ENCODE peak calls at places on chromosomes 2 and 18, in seven cellular contexts. H is breast epithelium; M is sigmoid colon; N is cardiac muscle cell; G is Peyer's patch; Q is adipocyte; K is CD8-positive, alpha-beta T cell. F is an unnamed sample. For H3K36me3, the result is how much of the 10 kb centered on the place peaks cover.

GRCh38 chr2:7427293-7428060 is 510.3 kb downstream of the RNF144A start:
- DNase-seq in H (no peak), M (no peak), N (peak), G (peak), Q (peak), K (no peak), F (no peak)

GRCh38 chr2:127083819-127084503 is 23.0 kb downstream of the BIN1 start:
- DNase-seq in H (peak), M (peak), N (no peak), G (peak), Q (peak), K (no peak), F (peak)

GRCh38 chr2:18677280-18677679 is 87.9 kb upstream of the NT5C1B start:
- DNase-seq in H (no peak), M (no peak), N (no peak), G (no peak), Q (no peak), K (no peak), F (no peak)

GRCh38 chr2:38080346-38080745 is 4.4 kb upstream of the CYP1B1 start:
- DNase-seq in H (no peak), M (no peak), N (no peak), G (no peak), Q (no peak), K (no peak), F (no peak)

GRCh38 chr18:3405713-3406112 is 44.3 kb upstream of the TGIF1 start:
- DNase-seq in H (no peak), M (no peak), N (no peak), G (no peak), Q (no peak), K (no peak), F (no peak)

GRCh38 chr2:11305958-11306357 is 38.5 kb downstream of the ROCK2 start:
- DNase-seq in H (no peak), M (no peak), N (no peak), G (no peak), Q (peak), K (no peak), F (no peak)

GRCh38 chr2:187986392-187987105 is 305.1 kb upstream of the GULP1 start:
- DNase-seq in H (no peak), M (no peak), N (no peak), G (no peak), Q (peak), K (no peak), F (no peak)

GRCh38 chr2:9306910-9307309 is 100.3 kb downstream of the ASAP2 start:
- DNase-seq in H (no peak), M (no peak), N (no peak), G (peak), Q (no peak), K (no peak), F (no peak)

GRCh38 chr18:68244786-68245185 is 470.1 kb downstream of the TMX3 start:
- DNase-seq in H (no peak), M (no peak), N (no peak), G (no peak), Q (peak), K (no peak), F (no peak)

GRCh38 chr18:45793295-45793965 is 32.0 kb upstream of the SIGLEC15 start:
- DNase-seq in H (peak), M (no peak), N (no peak), G (no peak), Q (peak), K (no peak), F (no peak)

GRCh38 chr2:46909771-46910419 is 5.7 kb downstream of the MCFD2 start:
- DNase-seq in H (no peak), M (no peak), N (no peak), G (peak), Q (peak), K (no peak), F (no peak)

GRCh38 chr2:229971298-229971790 is 49.0 kb downstream of the FBXO36 start:
- DNase-seq in H (no peak), M (no peak), N (no peak), G (no peak), Q (no peak), K (no peak), F (no peak)

GRCh38 chr2:58146707-58147106 is 94.4 kb downstream of the FANCL start:
- DNase-seq in H (no peak), M (no peak), N (no peak), G (no peak), Q (peak), K (no peak), F (no peak)

GRCh38 chr2:234512884-234513669 is 16.2 kb upstream of the ARL4C start:
- DNase-seq in H (no peak), M (no peak), N (no peak), G (no peak), Q (no peak), K (no peak), F (no peak)

GRCh38 chr2:36389081-36389480 is 33.5 kb downstream of the CRIM1 start:
- DNase-seq in H (no peak), M (no peak), N (peak), G (no peak), Q (peak), K (no peak), F (no peak)

GRCh38 chr2:222774941-222775340 is 85.9 kb upstream of the ACSL3 start:
- DNase-seq in H (no peak), M (no peak), N (no peak), G (no peak), Q (peak), K (no peak), F (no peak)

GRCh38 chr2:96554293-96555145 is 18.0 kb downstream of the ARID5A start:
- DNase-seq in H (peak), M (peak), N (peak), G (peak), Q (peak), K (peak), F (peak)

GRCh38 chr18:48079885-48080284 is 149.4 kb upstream of the SMAD2 start:
- DNase-seq in H (no peak), M (no peak), N (no peak), G (no peak), Q (no peak), K (no peak), F (no peak)

GRCh38 chr2:65729246-65729645 is 296.8 kb upstream of the SPRED2 start:
- DNase-seq in H (no peak), M (no peak), N (no peak), G (no peak), Q (no peak), K (no peak), F (no peak)

GRCh38 chr2:219002395-219003266 is 9.4 kb upstream of the CRYBA2 start:
- DNase-seq in H (peak), M (no peak), N (peak), G (peak), Q (no peak), K (no peak), F (peak)

GRCh38 chr18:80192653-80193385 is 54.5 kb downstream of the PARD6G start:
- DNase-seq in H (no peak), M (no peak), N (no peak), G (no peak), Q (no peak), K (no peak), F (no peak)

GRCh38 chr18:62717059-62717849 is 1.9 kb downstream of the PHLPP1 start:
- DNase-seq in H (peak), M (no peak), N (peak), G (peak), Q (peak), K (peak), F (no peak)

GRCh38 chr18:71045331-71046065 is 756.7 kb downstream of the SOCS6 start:
- DNase-seq in H (no peak), M (no peak), N (no peak), G (no peak), Q (no peak), K (no peak), F (no peak)

GRCh38 chr18:11873670-11874340 is 22.6 kb downstream of the CHMP1B start:
- DNase-seq in H (no peak), M (no peak), N (no peak), G (peak), Q (no peak), K (no peak), F (no peak)

GRCh38 chr18:54129448-54130134 is 94.9 kb downstream of the MBD2 start:
- DNase-seq in H (no peak), M (no peak), N (no peak), G (no peak), Q (no peak), K (no peak), F (no peak)

GRCh38 chr2:218516614-218517013 is 51.5 kb downstream of the USP37 start:
- DNase-seq in H (no peak), M (no peak), N (no peak), G (no peak), Q (peak), K (no peak), F (no peak)

GRCh38 chr2:8584174-8585066 is 97.4 kb upstream of the ID2 start:
- DNase-seq in H (no peak), M (no peak), N (no peak), G (no peak), Q (no peak), K (no peak), F (peak)

GRCh38 chr2:126999342-126999741 is 100.7 kb downstream of the TEX51 start:
- DNase-seq in H (no peak), M (no peak), N (no peak), G (no peak), Q (no peak), K (no peak), F (no peak)

GRCh38 chr2:234339016-234339415 is 157.9 kb downstream of the ARL4C start:
- DNase-seq in H (no peak), M (no peak), N (no peak), G (no peak), Q (no peak), K (no peak), F (no peak)

GRCh38 chr2:52964916-52965530 is 802.6 kb upstream of the CHAC2 start:
- DNase-seq in H (no peak), M (no peak), N (no peak), G (no peak), Q (no peak), K (no peak), F (no peak)

GRCh38 chr2:217099561-217099960 is 239.7 kb upstream of the TNP1 start:
- DNase-seq in H (no peak), M (no peak), N (no peak), G (no peak), Q (peak), K (no peak), F (no peak)

GRCh38 chr2:63903003-63903402 is 61.3 kb downstream of the UGP2 start:
- DNase-seq in H (no peak), M (no peak), N (no peak), G (no peak), Q (peak), K (no peak), F (no peak)

GRCh38 chr2:63899639-63900038 is 57.9 kb downstream of the UGP2 start:
- DNase-seq in H (no peak), M (no peak), N (no peak), G (no peak), Q (no peak), K (no peak), F (no peak)

GRCh38 chr2:63894167-63894566 is 52.5 kb downstream of the UGP2 start:
- DNase-seq in H (no peak), M (no peak), N (no peak), G (no peak), Q (no peak), K (no peak), F (no peak)

GRCh38 chr2:63902149-63902548 is 60.5 kb downstream of the UGP2 start:
- DNase-seq in H (no peak), M (no peak), N (no peak), G (no peak), Q (no peak), K (no peak), F (no peak)

DNA sequence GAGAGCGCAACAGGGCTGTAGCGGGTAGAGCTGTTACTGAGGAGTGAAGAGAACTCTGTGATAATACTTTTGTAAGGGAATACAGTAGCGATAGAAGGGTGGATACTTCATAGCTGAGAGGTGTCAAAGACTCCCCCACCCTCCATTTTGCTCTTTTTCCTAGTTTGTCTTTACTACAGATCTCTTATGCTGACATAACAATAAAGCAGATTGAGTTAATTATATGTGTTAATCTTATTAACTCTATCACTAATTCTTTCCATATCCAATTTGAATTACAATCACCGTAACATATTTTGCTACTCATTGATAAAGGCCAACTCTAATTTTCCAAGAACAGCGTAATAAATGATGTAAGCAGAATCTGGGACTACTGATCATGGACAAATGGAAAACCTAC is 57.1 kb downstream of the UGP2 start:
- DNase-seq in H (no peak), M (no peak), N (no peak), G (no peak), Q (no peak), K (no peak), F (no peak)
- H3K36me3 ChIP-seq in H (under half), M (under half), N (under half), G (under half), Q (half or more), K (under half), F (half or more)

GRCh38 chr2:60460577-60461420 is 92.7 kb downstream of the BCL11A start:
- DNase-seq in H (no peak), M (no peak), N (no peak), G (no peak), Q (no peak), K (no peak), F (no peak)

GRCh38 chr2:60461421-60462108 is 91.9 kb downstream of the BCL11A start:
- DNase-seq in H (no peak), M (no peak), N (no peak), G (no peak), Q (no peak), K (no peak), F (no peak)

GRCh38 chr2:60463249-60463648 is 90.2 kb downstream of the BCL11A start:
- DNase-seq in H (no peak), M (peak), N (peak), G (no peak), Q (peak), K (no peak), F (no peak)

GRCh38 chr2:60456115-60456770 is 97.2 kb downstream of the BCL11A start:
- DNase-seq in H (no peak), M (no peak), N (no peak), G (no peak), Q (no peak), K (no peak), F (no peak)

GRCh38 chr2:60459896-60460295 is 93.6 kb downstream of the BCL11A start:
- DNase-seq in H (no peak), M (no peak), N (no peak), G (no peak), Q (peak), K (no peak), F (no peak)
- H3K36me3 ChIP-seq in H (under half), M (under half), N (under half), G (under half), Q (under half), K (under half), F (under half)

GRCh38 chr2:97763176-97763845 is 49.9 kb downstream of the ZAP70 start:
- DNase-seq in H (no peak), M (no peak), N (no peak), G (no peak), Q (no peak), K (no peak), F (no peak)

GRCh38 chr2:97769308-97769707 is 55.9 kb downstream of the ZAP70 start:
- DNase-seq in H (no peak), M (no peak), N (peak), G (no peak), Q (no peak), K (no peak), F (no peak)

GRCh38 chr2:97764559-97765263 is 51.3 kb downstream of the ZAP70 start:
- DNase-seq in H (peak), M (no peak), N (no peak), G (no peak), Q (no peak), K (no peak), F (no peak)

GRCh38 chr2:97766567-97766966 is 53.2 kb downstream of the ZAP70 start:
- DNase-seq in H (no peak), M (no peak), N (no peak), G (no peak), Q (no peak), K (no peak), F (no peak)

DNA sequence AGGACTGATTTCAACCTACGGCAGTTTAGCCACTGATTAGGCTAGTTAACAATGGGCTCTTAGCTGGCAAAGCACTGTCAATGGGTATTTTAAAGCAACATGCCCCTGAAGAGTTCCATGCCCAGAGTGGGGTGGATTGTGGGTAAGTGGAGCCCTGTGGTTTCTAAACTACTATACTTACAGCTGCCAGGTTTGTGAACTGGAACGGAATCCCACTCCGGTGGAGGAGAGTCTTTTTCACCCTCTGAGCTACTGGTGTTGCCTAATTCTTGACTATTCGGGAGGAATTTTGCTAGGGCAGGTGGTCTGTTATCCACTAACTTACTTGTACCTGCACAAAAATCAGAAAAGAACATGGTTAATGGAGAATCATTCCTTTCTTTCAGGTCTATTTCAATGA is 52.6 kb downstream of the ZAP70 start:
- DNase-seq in H (no peak), M (no peak), N (no peak), G (no peak), Q (no peak), K (no peak), F (no peak)
- H3K36me3 ChIP-seq in H (under half), M (under half), N (under half), G (under half), Q (half or more), K (under half), F (half or more)

DNA sequence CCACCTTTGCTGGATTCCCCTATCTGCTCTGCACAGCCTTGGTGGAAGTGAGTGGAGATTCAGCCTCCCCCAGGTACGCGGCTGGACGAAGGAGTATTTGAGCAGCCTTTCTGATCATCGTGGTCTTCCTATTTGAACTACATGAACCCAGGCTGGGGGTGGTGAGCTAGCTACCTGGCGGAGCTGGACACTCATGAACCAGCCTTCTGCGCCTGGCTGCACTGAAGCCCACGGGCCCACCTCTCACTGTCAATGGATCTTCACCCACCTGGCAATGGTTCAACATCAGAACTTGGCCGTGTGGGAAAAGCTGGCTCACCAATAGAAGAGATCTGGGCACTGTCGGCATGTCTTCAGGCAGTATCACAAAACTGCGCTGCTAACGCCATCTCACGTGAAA is 35.4 kb downstream of the ANKMY1 start:
- DNase-seq in H (no peak), M (no peak), N (no peak), G (no peak), Q (no peak), K (no peak), F (no peak)
- H3K36me3 ChIP-seq in H (under half), M (under half), N (under half), G (under half), Q (under half), K (under half), F (under half)

F was measured in upper lobe of right lung.